ENCODE peak calls at places on chromosome 12, in nine cellular contexts. One of them, this sample, is unnamed.

GRCh38 chr12:19031032-19031431 is 98.5 kb upstream of the PLEKHA5 start:
- DNase-seq in brain microvascular endothelial cell: peak; percentile 84
- DNase-seq in cardiac muscle cell: no peak
- DNase-seq in stomach: no peak
- DNase-seq in lower leg skin: no peak
- DNase-seq in fibroblast of mammary gland: peak; percentile 93
- DNase-seq in foreskin fibroblast: peak; percentile 93
- DNase-seq in DND-41: no peak
- DNase-seq in fibroblast of lung: peak; percentile 89
- DNase-seq in this sample: no peak

GRCh38 chr12:107091381-107091780 is 2.0 kb downstream of the CRY1 start:
- DNase-seq in lower leg skin: no peak
- DNase-seq in cardiac muscle cell: no peak
- DNase-seq in foreskin fibroblast: peak; percentile 72
- DNase-seq in fibroblast of mammary gland: peak; percentile 89
- DNase-seq in stomach: no peak
- DNase-seq in DND-41: no peak
- DNase-seq in fibroblast of lung: peak; percentile 76
- DNase-seq in brain microvascular endothelial cell: peak; percentile 59
- DNase-seq in this sample: no peak

GRCh38 chr12:27821259-27821973 is 41.4 kb upstream of the MANSC4 start:
- DNase-seq in foreskin fibroblast: peak; percentile 87
- DNase-seq in fibroblast of lung: peak; percentile 86
- DNase-seq in cardiac muscle cell: peak; percentile 86
- DNase-seq in stomach: peak; percentile 29
- DNase-seq in lower leg skin: peak; percentile 17
- DNase-seq in DND-41: peak; percentile 24
- DNase-seq in brain microvascular endothelial cell: peak; percentile 85
- DNase-seq in fibroblast of mammary gland: peak; percentile 87
- DNase-seq in this sample: peak; percentile 35

GRCh38 chr12:121794532-121795028 is 1.1 kb upstream of the RHOF start:
- DNase-seq in lower leg skin: no peak
- DNase-seq in fibroblast of mammary gland: no peak
- DNase-seq in fibroblast of lung: no peak
- DNase-seq in stomach: no peak
- DNase-seq in foreskin fibroblast: no peak
- DNase-seq in cardiac muscle cell: no peak
- DNase-seq in brain microvascular endothelial cell: no peak
- DNase-seq in DND-41: no peak
- DNase-seq in this sample: no peak

GRCh38 chr12:27179399-27180214 is 64.5 kb upstream of the STK38L start:
- DNase-seq in cardiac muscle cell: no peak
- DNase-seq in DND-41: no peak
- DNase-seq in fibroblast of lung: peak; percentile 92
- DNase-seq in foreskin fibroblast: peak; percentile 90
- DNase-seq in brain microvascular endothelial cell: peak; percentile 96
- DNase-seq in fibroblast of mammary gland: peak; percentile 94
- DNase-seq in lower leg skin: peak; percentile 39
- DNase-seq in stomach: no peak
- DNase-seq in this sample: no peak

GRCh38 chr12:68962855-68963455 is 30.0 kb upstream of the CPM start:
- DNase-seq in foreskin fibroblast: peak; percentile 54
- DNase-seq in fibroblast of lung: peak; percentile 62
- DNase-seq in brain microvascular endothelial cell: no peak
- DNase-seq in cardiac muscle cell: no peak
- DNase-seq in stomach: no peak
- DNase-seq in fibroblast of mammary gland: peak; percentile 59
- DNase-seq in lower leg skin: no peak
- DNase-seq in DND-41: no peak
- DNase-seq in this sample: no peak

GRCh38 chr12:47789712-47790489 is 16.9 kb downstream of the SLC48A1 start:
- DNase-seq in cardiac muscle cell: no peak
- DNase-seq in fibroblast of lung: no peak
- DNase-seq in stomach: no peak
- DNase-seq in lower leg skin: no peak
- DNase-seq in fibroblast of mammary gland: no peak
- DNase-seq in DND-41: no peak
- DNase-seq in foreskin fibroblast: no peak
- DNase-seq in brain microvascular endothelial cell: no peak
- DNase-seq in this sample: no peak

GRCh38 chr12:25438638-25439037 is 114.4 kb downstream of the LMNTD1 start:
- DNase-seq in fibroblast of mammary gland: peak; percentile 88
- DNase-seq in fibroblast of lung: peak; percentile 35
- DNase-seq in stomach: no peak
- DNase-seq in cardiac muscle cell: no peak
- DNase-seq in foreskin fibroblast: peak; percentile 80
- DNase-seq in lower leg skin: no peak
- DNase-seq in DND-41: no peak
- DNase-seq in brain microvascular endothelial cell: peak; percentile 22
- DNase-seq in this sample: no peak

GRCh38 chr12:108611884-108612415 is 14.1 kb upstream of the TMEM119 start:
- DNase-seq in brain microvascular endothelial cell: peak; percentile 71
- DNase-seq in fibroblast of mammary gland: peak; percentile 99
- DNase-seq in foreskin fibroblast: peak; percentile 91
- DNase-seq in cardiac muscle cell: no peak
- DNase-seq in DND-41: peak; percentile 64
- DNase-seq in stomach: no peak
- DNase-seq in lower leg skin: no peak
- DNase-seq in fibroblast of lung: peak; percentile 80
- DNase-seq in this sample: no peak

GRCh38 chr12:132904718-132905328 is 17.4 kb upstream of the CHFR start:
- DNase-seq in lower leg skin: peak; percentile 42
- DNase-seq in fibroblast of mammary gland: peak; percentile 57
- DNase-seq in DND-41: no peak
- DNase-seq in stomach: peak; percentile 72
- DNase-seq in fibroblast of lung: peak; percentile 46
- DNase-seq in brain microvascular endothelial cell: peak; percentile 47
- DNase-seq in cardiac muscle cell: peak; percentile 69
- DNase-seq in foreskin fibroblast: peak; percentile 84
- DNase-seq in this sample: peak; percentile 95

GRCh38 chr12:116432321-116432750 is 126.8 kb upstream of the MAP1LC3B2 start:
- DNase-seq in foreskin fibroblast: peak; percentile 72
- DNase-seq in stomach: no peak
- DNase-seq in cardiac muscle cell: no peak
- DNase-seq in fibroblast of lung: peak; percentile 92
- DNase-seq in fibroblast of mammary gland: peak; percentile 81
- DNase-seq in lower leg skin: no peak
- DNase-seq in DND-41: no peak
- DNase-seq in brain microvascular endothelial cell: no peak
- DNase-seq in this sample: no peak

GRCh38 chr12:11758838-11759509 is 109.5 kb downstream of the ETV6 start:
- DNase-seq in fibroblast of mammary gland: no peak
- DNase-seq in DND-41: no peak
- DNase-seq in foreskin fibroblast: peak; percentile 11
- DNase-seq in brain microvascular endothelial cell: peak; percentile 45
- DNase-seq in stomach: no peak
- DNase-seq in lower leg skin: no peak
- DNase-seq in cardiac muscle cell: peak; percentile 76
- DNase-seq in fibroblast of lung: peak; percentile 33
- DNase-seq in this sample: no peak

GRCh38 chr12:570949-571794 is 92.1 kb downstream of the NINJ2 start:
- DNase-seq in brain microvascular endothelial cell: no peak
- DNase-seq in DND-41: no peak
- DNase-seq in fibroblast of lung: peak; percentile 87
- DNase-seq in lower leg skin: peak; percentile 85
- DNase-seq in fibroblast of mammary gland: peak; percentile 92
- DNase-seq in foreskin fibroblast: peak; percentile 96
- DNase-seq in cardiac muscle cell: no peak
- DNase-seq in stomach: peak; percentile 83
- DNase-seq in this sample: no peak

GRCh38 chr12:26551385-26551784 is 281.6 kb downstream of the ITPR2 start:
- DNase-seq in foreskin fibroblast: no peak
- DNase-seq in fibroblast of mammary gland: no peak
- DNase-seq in stomach: no peak
- DNase-seq in fibroblast of lung: no peak
- DNase-seq in brain microvascular endothelial cell: no peak
- DNase-seq in cardiac muscle cell: no peak
- DNase-seq in lower leg skin: no peak
- DNase-seq in DND-41: no peak
- DNase-seq in this sample: no peak

GRCh38 chr12:112676526-112676925 is 115.0 kb upstream of the RPH3A start:
- DNase-seq in brain microvascular endothelial cell: no peak
- DNase-seq in cardiac muscle cell: peak; percentile 10
- DNase-seq in foreskin fibroblast: no peak
- DNase-seq in stomach: no peak
- DNase-seq in fibroblast of mammary gland: no peak
- DNase-seq in fibroblast of lung: no peak
- DNase-seq in lower leg skin: no peak
- DNase-seq in DND-41: no peak
- DNase-seq in this sample: no peak

GRCh38 chr12:70637286-70637685 is at the start of gene PTPRB:
- DNase-seq in lower leg skin: no peak
- DNase-seq in DND-41: no peak
- DNase-seq in foreskin fibroblast: no peak
- DNase-seq in fibroblast of mammary gland: no peak
- DNase-seq in cardiac muscle cell: no peak
- DNase-seq in stomach: no peak
- DNase-seq in brain microvascular endothelial cell: no peak
- DNase-seq in fibroblast of lung: no peak
- DNase-seq in this sample: no peak
- H3K4me3 ChIP-seq in lower leg skin: no peak within 1 kb of the TSS
- H3K4me3 ChIP-seq in DND-41: no peak within 1 kb of the TSS
- H3K4me3 ChIP-seq in foreskin fibroblast: no peak within 1 kb of the TSS
- H3K4me3 ChIP-seq in fibroblast of mammary gland: no peak within 1 kb of the TSS
- H3K4me3 ChIP-seq in cardiac muscle cell: no peak within 1 kb of the TSS
- H3K4me3 ChIP-seq in stomach: peak within 1 kb of the TSS; percentile 6
- H3K4me3 ChIP-seq in brain microvascular endothelial cell: no peak within 1 kb of the TSS
- H3K4me3 ChIP-seq in fibroblast of lung: no peak within 1 kb of the TSS
- H3K4me3 ChIP-seq in this sample: no peak within 1 kb of the TSS

GRCh38 chr12:49902399-49903350 is 1.0 kb downstream of the FAIM2 start:
- DNase-seq in fibroblast of mammary gland: no peak
- DNase-seq in foreskin fibroblast: no peak
- DNase-seq in DND-41: no peak
- DNase-seq in brain microvascular endothelial cell: no peak
- DNase-seq in lower leg skin: no peak
- DNase-seq in stomach: no peak
- DNase-seq in fibroblast of lung: no peak
- DNase-seq in cardiac muscle cell: no peak
- DNase-seq in this sample: no peak
- TF ChIP-seq CTCF in fibroblast of mammary gland: no peak
- TF ChIP-seq CTCF in foreskin fibroblast: no peak
- TF ChIP-seq CTCF in DND-41: no peak
- TF ChIP-seq CTCF in brain microvascular endothelial cell: peak; percentile 4
- TF ChIP-seq CTCF in lower leg skin: no peak
- TF ChIP-seq CTCF in stomach: no peak
- TF ChIP-seq CTCF in fibroblast of lung: no peak
- TF ChIP-seq CTCF in cardiac muscle cell: no peak
- TF ChIP-seq CTCF in this sample: no peak

DNA sequence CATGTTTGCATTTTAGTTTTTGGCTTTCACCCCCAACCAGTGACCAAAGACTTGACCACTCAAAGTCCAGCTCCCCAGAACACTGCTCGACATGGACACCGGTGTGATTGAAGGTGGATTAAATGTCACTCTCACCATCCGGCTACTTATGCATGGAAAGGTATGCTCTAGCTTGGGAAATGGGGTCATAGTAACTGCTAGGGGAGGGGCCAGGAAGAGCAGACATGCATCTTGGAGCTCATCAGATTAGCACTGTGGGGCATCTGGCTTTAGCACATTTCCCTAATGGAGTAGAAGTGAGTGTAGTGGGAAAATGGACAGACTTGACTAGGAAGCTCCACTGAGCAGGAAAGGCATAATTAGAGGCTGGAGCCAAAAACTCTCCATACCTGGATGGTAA is 2.8 kb downstream of the PCBP2 start:
- DNase-seq in DND-41: no peak
- DNase-seq in fibroblast of lung: no peak
- DNase-seq in brain microvascular endothelial cell: no peak
- DNase-seq in fibroblast of mammary gland: no peak
- DNase-seq in lower leg skin: no peak
- DNase-seq in stomach: no peak
- DNase-seq in foreskin fibroblast: no peak
- DNase-seq in cardiac muscle cell: no peak
- DNase-seq in this sample: no peak
- H3K4me3 ChIP-seq in DND-41: no peak overlapping the region
- H3K4me3 ChIP-seq in fibroblast of lung: peak overlapping the region; percentile 8
- H3K4me3 ChIP-seq in brain microvascular endothelial cell: no peak overlapping the region
- H3K4me3 ChIP-seq in fibroblast of mammary gland: peak overlapping the region; percentile 4
- H3K4me3 ChIP-seq in lower leg skin: no peak overlapping the region
- H3K4me3 ChIP-seq in stomach: peak overlapping the region; percentile 78
- H3K4me3 ChIP-seq in foreskin fibroblast: peak overlapping the region; percentile 87
- H3K4me3 ChIP-seq in cardiac muscle cell: no peak overlapping the region
- H3K4me3 ChIP-seq in this sample: no peak overlapping the region

GRCh38 chr12:98697209-98697608 is 52.1 kb downstream of the APAF1 start:
- DNase-seq in foreskin fibroblast: no peak
- DNase-seq in lower leg skin: no peak
- DNase-seq in fibroblast of mammary gland: no peak
- DNase-seq in DND-41: no peak
- DNase-seq in fibroblast of lung: no peak
- DNase-seq in brain microvascular endothelial cell: no peak
- DNase-seq in stomach: no peak
- DNase-seq in cardiac muscle cell: no peak
- DNase-seq in this sample: no peak

GRCh38 chr12:98701166-98701565 is 56.1 kb downstream of the APAF1 start:
- DNase-seq in stomach: no peak
- DNase-seq in fibroblast of lung: peak; percentile 13
- DNase-seq in fibroblast of mammary gland: no peak
- DNase-seq in DND-41: no peak
- DNase-seq in lower leg skin: no peak
- DNase-seq in brain microvascular endothelial cell: no peak
- DNase-seq in cardiac muscle cell: no peak
- DNase-seq in foreskin fibroblast: no peak
- DNase-seq in this sample: no peak

GRCh38 chr12:98699568-98699967 is 54.5 kb downstream of the APAF1 start:
- DNase-seq in fibroblast of mammary gland: peak; percentile 5
- DNase-seq in lower leg skin: no peak
- DNase-seq in stomach: no peak
- DNase-seq in foreskin fibroblast: no peak
- DNase-seq in fibroblast of lung: peak; percentile 46
- DNase-seq in DND-41: no peak
- DNase-seq in brain microvascular endothelial cell: no peak
- DNase-seq in cardiac muscle cell: no peak
- DNase-seq in this sample: no peak

GRCh38 chr12:98696036-98696646 is 51.1 kb downstream of the APAF1 start:
- DNase-seq in fibroblast of lung: no peak
- DNase-seq in foreskin fibroblast: peak; percentile 8
- DNase-seq in fibroblast of mammary gland: no peak
- DNase-seq in DND-41: no peak
- DNase-seq in brain microvascular endothelial cell: no peak
- DNase-seq in stomach: no peak
- DNase-seq in lower leg skin: no peak
- DNase-seq in cardiac muscle cell: no peak
- DNase-seq in this sample: no peak

GRCh38 chr12:98698603-98699463 is 53.7 kb downstream of the APAF1 start:
- DNase-seq in lower leg skin: peak; percentile 17
- DNase-seq in foreskin fibroblast: peak; percentile 80
- DNase-seq in brain microvascular endothelial cell: peak; percentile 48
- DNase-seq in fibroblast of mammary gland: peak; percentile 75
- DNase-seq in cardiac muscle cell: peak; percentile 71
- DNase-seq in DND-41: peak; percentile 58
- DNase-seq in stomach: peak; percentile 31
- DNase-seq in fibroblast of lung: peak; percentile 71
- DNase-seq in this sample: peak; percentile 13
- TF ChIP-seq CTCF in lower leg skin: no peak
- TF ChIP-seq CTCF in foreskin fibroblast: peak; percentile 62
- TF ChIP-seq CTCF in brain microvascular endothelial cell: peak; percentile 69
- TF ChIP-seq CTCF in fibroblast of mammary gland: peak; percentile 76
- TF ChIP-seq CTCF in cardiac muscle cell: peak; percentile 72
- TF ChIP-seq CTCF in DND-41: peak; percentile 71
- TF ChIP-seq CTCF in stomach: no peak
- TF ChIP-seq CTCF in fibroblast of lung: peak; percentile 80
- TF ChIP-seq CTCF in this sample: peak; percentile 41

This sample was measured in CD8-positive, alpha-beta T cell.